ENCODE peak calls at places on chromosomes 2 and 18, in nine cellular contexts. X is brain microvascular endothelial cell, V is dorsolateral prefrontal cortex, M is DND-41, N is uterus, C is heart right ventricle, O is A549, Y is neuronal stem cell, Z is body of pancreas. R is an unnamed sample.

GRCh38 chr18:79479114-79479760 is 83.5 kb downstream of the NFATC1 start:
- DNase-seq in X (no peak), V (peak), M (no peak), N (no peak), C (no peak), O (no peak), Y (no peak), Z (no peak), R (no peak)

GRCh38 chr18:12520442-12520992 is 112.8 kb downstream of the PRELID3A start:
- DNase-seq in X (no peak), V (no peak), M (no peak), N (no peak), C (no peak), O (no peak), Y (peak), Z (no peak), R (no peak)

GRCh38 chr18:24914148-24914525 is 437.8 kb downstream of the ZNF521 start:
- DNase-seq in X (no peak), V (no peak), M (no peak), N (no peak), C (peak), O (no peak), Y (no peak), Z (no peak), R (no peak)

GRCh38 chr18:42192251-42193248 is 237.5 kb downstream of the PIK3C3 start:
- DNase-seq in X (no peak), V (no peak), M (no peak), N (no peak), C (no peak), O (peak), Y (no peak), Z (no peak), R (no peak)

GRCh38 chr2:143841935-143842334 is 678.0 kb downstream of the ZEB2 start:
- DNase-seq in X (no peak), V (no peak), M (no peak), N (no peak), C (no peak), O (peak), Y (no peak), Z (no peak), R (no peak)

GRCh38 chr2:160091381-160091780 is 29.0 kb upstream of the PLA2R1 start:
- DNase-seq in X (no peak), V (no peak), M (no peak), N (no peak), C (no peak), O (no peak), Y (no peak), Z (no peak), R (no peak)

GRCh38 chr18:29154758-29155725 is 978.1 kb upstream of the CDH2 start:
- DNase-seq in X (peak), V (no peak), M (no peak), N (no peak), C (no peak), O (peak), Y (no peak), Z (peak), R (no peak)

GRCh38 chr2:222854773-222855700 is 5.8 kb upstream of the ACSL3 start:
- DNase-seq in X (no peak), V (no peak), M (no peak), N (no peak), C (no peak), O (no peak), Y (no peak), Z (no peak), R (no peak)

GRCh38 chr2:238161291-238162051 is 2.7 kb downstream of the ERFE start:
- DNase-seq in X (no peak), V (peak), M (no peak), N (no peak), C (no peak), O (no peak), Y (no peak), Z (no peak), R (no peak)

GRCh38 chr2:18149660-18150246 is 271.3 kb downstream of the KCNS3 start:
- DNase-seq in X (no peak), V (no peak), M (no peak), N (no peak), C (no peak), O (peak), Y (peak), Z (no peak), R (no peak)

GRCh38 chr18:48529796-48530195 is 9.0 kb upstream of the CTIF start:
- DNase-seq in X (peak), V (no peak), M (no peak), N (no peak), C (peak), O (no peak), Y (no peak), Z (no peak), R (no peak)

GRCh38 chr2:233817305-233817980 is 36.9 kb downstream of the HJURP start:
- DNase-seq in X (no peak), V (no peak), M (no peak), N (no peak), C (no peak), O (no peak), Y (no peak), Z (peak), R (no peak)

GRCh38 chr2:25257032-25257455 is 84.7 kb downstream of the DNMT3A start:
- DNase-seq in X (peak), V (no peak), M (no peak), N (no peak), C (peak), O (no peak), Y (no peak), Z (no peak), R (no peak)

GRCh38 chr2:187976259-187976658 is 315.4 kb upstream of the GULP1 start:
- DNase-seq in X (no peak), V (no peak), M (no peak), N (no peak), C (no peak), O (no peak), Y (no peak), Z (no peak), R (no peak)

GRCh38 chr2:234500394-234501006 is 3.6 kb upstream of the ARL4C start:
- DNase-seq in X (peak), V (peak), M (peak), N (no peak), C (peak), O (peak), Y (no peak), Z (peak), R (peak)

GRCh38 chr2:176281267-176281666 is 12.0 kb downstream of the MTX2 start:
- DNase-seq in X (peak), V (no peak), M (no peak), N (no peak), C (no peak), O (no peak), Y (no peak), Z (no peak), R (no peak)

GRCh38 chr2:40043191-40043590 is 264.1 kb upstream of the THUMPD2 start:
- DNase-seq in X (peak), V (no peak), M (no peak), N (no peak), C (no peak), O (no peak), Y (no peak), Z (no peak), R (no peak)

GRCh38 chr2:217928324-217929293 is 74.2 kb downstream of the TNS1 start:
- DNase-seq in X (no peak), V (no peak), M (no peak), N (no peak), C (no peak), O (no peak), Y (no peak), Z (no peak), R (no peak)

GRCh38 chr2:69138793-69139510 is 126.0 kb downstream of the ANTXR1 start:
- DNase-seq in X (peak), V (no peak), M (no peak), N (peak), C (no peak), O (peak), Y (no peak), Z (no peak), R (peak)

GRCh38 chr2:109624339-109624738 is 10.2 kb downstream of the SOWAHC start:
- DNase-seq in X (no peak), V (no peak), M (no peak), N (no peak), C (no peak), O (no peak), Y (no peak), Z (no peak), R (no peak)

GRCh38 chr18:2970762-2971659 is 41.9 kb downstream of the LPIN2 start:
- DNase-seq in X (no peak), V (no peak), M (peak), N (no peak), C (no peak), O (no peak), Y (no peak), Z (no peak), R (no peak)

GRCh38 chr2:84631047-84631446 is 114.7 kb downstream of the DNAH6 start:
- DNase-seq in X (peak), V (no peak), M (no peak), N (no peak), C (no peak), O (peak), Y (peak), Z (no peak), R (no peak)

GRCh38 chr18:8375899-8376512 is 233.2 kb upstream of the RAB12 start:
- DNase-seq in X (no peak), V (no peak), M (no peak), N (no peak), C (no peak), O (no peak), Y (no peak), Z (no peak), R (no peak)

GRCh38 chr2:5549061-5549601 is 143.1 kb upstream of the SOX11 start:
- DNase-seq in X (peak), V (no peak), M (no peak), N (no peak), C (no peak), O (no peak), Y (no peak), Z (no peak), R (no peak)

GRCh38 chr2:80054339-80054675 is 250.2 kb downstream of the LRRTM1 start:
- DNase-seq in X (no peak), V (no peak), M (no peak), N (no peak), C (no peak), O (no peak), Y (no peak), Z (no peak), R (no peak)

GRCh38 chr2:15982285-15982967 is 42.1 kb downstream of the MYCN start:
- DNase-seq in X (no peak), V (no peak), M (no peak), N (no peak), C (no peak), O (no peak), Y (no peak), Z (no peak), R (no peak)

GRCh38 chr2:12742891-12743290 is 26.2 kb downstream of the TRIB2 start:
- DNase-seq in X (no peak), V (no peak), M (no peak), N (no peak), C (no peak), O (no peak), Y (no peak), Z (no peak), R (no peak)

GRCh38 chr2:205754924-205755321 is 72.6 kb downstream of the NRP2 start:
- DNase-seq in X (peak), V (no peak), M (no peak), N (no peak), C (no peak), O (peak), Y (peak), Z (no peak), R (peak)

GRCh38 chr2:173652731-173653426 is 298.2 kb downstream of the CDCA7 start:
- DNase-seq in X (peak), V (no peak), M (no peak), N (no peak), C (no peak), O (peak), Y (no peak), Z (no peak), R (no peak)

GRCh38 chr2:59249441-59250330 is 1008.6 kb upstream of the FANCL start:
- DNase-seq in X (no peak), V (peak), M (no peak), N (no peak), C (no peak), O (no peak), Y (peak), Z (no peak), R (no peak)

GRCh38 chr2:78992807-78993517 is 32.5 kb upstream of the REG3G start:
- DNase-seq in X (no peak), V (no peak), M (no peak), N (no peak), C (no peak), O (no peak), Y (no peak), Z (peak), R (peak)

GRCh38 chr2:141437521-141437920 is 693.3 kb downstream of the LRP1B start:
- DNase-seq in X (no peak), V (no peak), M (no peak), N (no peak), C (no peak), O (no peak), Y (no peak), Z (no peak), R (no peak)

GRCh38 chr2:234289789-234290188 is 207.1 kb downstream of the ARL4C start:
- DNase-seq in X (peak), V (no peak), M (peak), N (no peak), C (no peak), O (peak), Y (no peak), Z (no peak), R (no peak)

GRCh38 chr2:145744541-145745386 is 1224.8 kb upstream of the ZEB2 start:
- DNase-seq in X (peak), V (no peak), M (no peak), N (no peak), C (no peak), O (peak), Y (no peak), Z (no peak), R (no peak)

GRCh38 chr2:216918088-216918680 is 58.3 kb upstream of the TNP1 start:
- DNase-seq in X (peak), V (no peak), M (no peak), N (peak), C (peak), O (peak), Y (no peak), Z (no peak), R (peak)

GRCh38 chr2:189799531-189799930 is 15.3 kb downstream of the PMS1 start:
- DNase-seq in X (peak), V (no peak), M (no peak), N (no peak), C (no peak), O (no peak), Y (no peak), Z (no peak), R (no peak)

GRCh38 chr2:239839306-239839705 is 185.8 kb downstream of the NDUFA10 start:
- DNase-seq in X (no peak), V (no peak), M (peak), N (no peak), C (no peak), O (no peak), Y (no peak), Z (no peak), R (no peak)

GRCh38 chr2:26477911-26478253 is at the start of gene OTOF:
- DNase-seq in X (peak), V (no peak), M (no peak), N (peak), C (peak), O (peak), Y (no peak), Z (no peak), R (no peak)

GRCh38 chr2:96893289-96894150 is 23.6 kb upstream of the SEMA4C start:
- DNase-seq in X (no peak), V (no peak), M (no peak), N (no peak), C (no peak), O (no peak), Y (no peak), Z (no peak), R (no peak)

DNA sequence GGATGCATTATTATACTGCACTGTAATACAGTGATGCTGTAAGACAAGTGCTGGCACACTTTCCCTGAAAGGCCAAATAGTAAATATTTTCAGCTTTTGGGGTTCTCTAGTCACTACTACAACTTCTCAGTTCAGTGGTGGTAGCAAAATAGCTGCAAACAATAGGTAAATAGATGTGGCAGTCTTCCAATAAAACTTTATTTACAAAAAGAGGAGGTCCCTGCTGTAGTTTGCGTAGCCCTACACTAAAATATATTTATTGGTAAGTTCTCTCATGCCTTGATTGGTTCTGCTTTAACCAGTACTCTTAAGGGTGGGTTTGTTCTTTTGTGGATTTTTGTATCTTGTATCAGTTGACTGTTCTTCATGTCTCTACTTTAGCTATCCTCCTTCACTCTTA is 7.8 kb downstream of the GLS start:
- DNase-seq in X (no peak), V (no peak), M (no peak), N (no peak), C (no peak), O (no peak), Y (no peak), Z (no peak), R (no peak)
- H3K4me3 ChIP-seq in X (no peak), V (no peak), M (no peak), N (no peak), C (no peak), O (peak), Y (no peak), Z (no peak), R (no peak)

DNA sequence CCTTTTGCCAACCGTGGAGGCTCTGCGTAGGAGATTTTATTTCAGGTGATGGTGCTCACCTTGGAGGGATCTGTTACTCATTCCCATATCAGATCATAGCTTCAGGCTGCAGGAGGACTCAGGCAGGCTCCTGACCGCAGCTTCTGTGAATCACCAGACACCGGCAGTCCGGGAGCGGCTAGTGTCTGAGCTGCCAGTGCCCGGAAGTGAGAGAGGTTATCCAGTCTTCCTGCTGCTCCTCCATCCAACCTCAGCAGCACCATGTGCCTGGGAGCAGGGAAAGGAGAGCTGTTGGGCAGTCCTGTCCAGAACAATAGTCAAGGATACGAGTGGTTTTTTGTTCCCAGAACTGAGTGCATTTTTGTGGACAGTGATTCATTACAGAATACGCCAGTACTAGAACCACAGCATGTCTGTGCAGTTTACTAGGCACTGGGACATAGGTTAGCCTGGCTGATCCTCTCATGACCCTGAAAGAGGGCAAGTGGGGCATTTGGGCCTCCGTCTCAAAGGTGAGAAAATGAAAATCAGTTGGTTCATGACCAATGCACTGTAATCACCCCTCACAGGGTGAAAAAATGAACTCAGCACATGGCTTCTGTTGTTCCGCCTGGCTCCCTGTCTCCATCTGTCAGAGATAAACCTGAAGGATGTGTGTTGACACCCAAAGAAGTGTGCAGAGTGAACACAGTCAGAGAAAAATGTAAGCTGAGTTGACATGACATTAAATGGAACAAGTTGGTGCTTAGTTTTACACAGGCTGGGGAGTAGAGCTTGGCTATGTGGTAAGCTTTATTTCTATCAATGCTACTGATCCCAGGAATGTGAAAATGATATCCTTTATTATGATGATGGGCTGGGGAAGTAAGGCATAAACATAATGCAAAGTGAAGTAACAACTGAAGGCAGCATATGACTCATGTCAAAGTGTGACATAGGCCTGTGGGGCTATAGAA is 12.2 kb downstream of the FHOD3 start:
- DNase-seq in X (peak), V (no peak), M (no peak), N (no peak), C (no peak), O (peak), Y (no peak), Z (no peak), R (no peak)
- H3K4me3 ChIP-seq in X (no peak), V (no peak), M (no peak), N (no peak), C (no peak), O (no peak), Y (no peak), Z (no peak), R (no peak)

GRCh38 chr2:120708944-120709607 is 26.6 kb upstream of the GLI2 start:
- DNase-seq in X (no peak), V (no peak), M (no peak), N (no peak), C (no peak), O (no peak), Y (no peak), Z (no peak), R (no peak)

GRCh38 chr2:120707816-120708215 is 27.9 kb upstream of the GLI2 start:
- DNase-seq in X (no peak), V (no peak), M (no peak), N (no peak), C (no peak), O (no peak), Y (no peak), Z (no peak), R (no peak)

GRCh38 chr2:120710256-120710655 is 25.4 kb upstream of the GLI2 start:
- DNase-seq in X (peak), V (no peak), M (no peak), N (no peak), C (no peak), O (no peak), Y (no peak), Z (no peak), R (no peak)

GRCh38 chr2:120711694-120712093 is 24.0 kb upstream of the GLI2 start:
- DNase-seq in X (no peak), V (no peak), M (no peak), N (no peak), C (no peak), O (no peak), Y (no peak), Z (no peak), R (no peak)

GRCh38 chr2:120709608-120710041 is 26.0 kb upstream of the GLI2 start:
- DNase-seq in X (no peak), V (no peak), M (no peak), N (no peak), C (no peak), O (no peak), Y (no peak), Z (no peak), R (no peak)
- H3K4me3 ChIP-seq in X (no peak), V (no peak), M (no peak), N (no peak), C (no peak), O (no peak), Y (no peak), Z (no peak), R (no peak)

GRCh38 chr2:48249631-48250473 is 280.1 kb upstream of the STON1 start:
- DNase-seq in X (no peak), V (no peak), M (no peak), N (no peak), C (no peak), O (no peak), Y (no peak), Z (no peak), R (no peak)

GRCh38 chr2:48250474-48250844 is 279.5 kb upstream of the STON1 start:
- DNase-seq in X (no peak), V (no peak), M (no peak), N (no peak), C (no peak), O (no peak), Y (no peak), Z (no peak), R (no peak)

GRCh38 chr2:48248251-48248933 is 281.6 kb upstream of the STON1 start:
- DNase-seq in X (peak), V (no peak), M (no peak), N (no peak), C (peak), O (peak), Y (no peak), Z (no peak), R (no peak)

GRCh38 chr2:48250943-48251342 is 279.0 kb upstream of the STON1 start:
- DNase-seq in X (no peak), V (no peak), M (no peak), N (no peak), C (no peak), O (no peak), Y (no peak), Z (no peak), R (no peak)

GRCh38 chr2:48249093-48249492 is 280.9 kb upstream of the STON1 start:
- DNase-seq in X (no peak), V (no peak), M (no peak), N (no peak), C (peak), O (no peak), Y (no peak), Z (no peak), R (no peak)
- H3K4me3 ChIP-seq in X (no peak), V (no peak), M (no peak), N (no peak), C (no peak), O (no peak), Y (no peak), Z (no peak), R (no peak)

GRCh38 chr2:19349911-19350677 is 8.3 kb downstream of the OSR1 start:
- DNase-seq in X (peak), V (peak), M (peak), N (no peak), C (peak), O (peak), Y (peak), Z (peak), R (peak)
- H3K4me3 ChIP-seq in X (peak), V (peak), M (no peak), N (no peak), C (peak), O (no peak), Y (peak), Z (no peak), R (no peak)

GRCh38 chr2:219293736-219294201 is 14.6 kb downstream of the DNAJB2 start:
- DNase-seq in X (no peak), V (peak), M (peak), N (no peak), C (no peak), O (no peak), Y (no peak), Z (peak), R (no peak)
- H3K4me3 ChIP-seq in X (no peak), V (no peak), M (no peak), N (no peak), C (no peak), O (no peak), Y (no peak), Z (no peak), R (no peak)

R was measured in transverse colon.